ENCODE peak calls at places on chromosomes 1 and 21, in eight cellular contexts. X is suprapubic skin, M is K562, A is A549, R is tibial nerve, O is transverse colon, C is HepG2, T is ovary. G is an unnamed sample.

GRCh38 chr1:214838351-214838750 is 235.4 kb downstream of the CENPF start:
- DNase-seq in X (no peak), M (no peak), A (no peak), R (no peak), O (no peak), C (no peak), T (no peak), G (no peak)

GRCh38 chr1:56626546-56626945 is 18.6 kb upstream of the PRKAA2 start:
- DNase-seq in X (no peak), M (no peak), A (no peak), R (no peak), O (no peak), C (no peak), T (no peak), G (no peak)

GRCh38 chr1:18289597-18289996 is 182.0 kb downstream of the IGSF21 start:
- DNase-seq in X (no peak), M (no peak), A (no peak), R (no peak), O (no peak), C (no peak), T (no peak), G (no peak)

GRCh38 chr1:102891868-102892625 is 216.3 kb downstream of the COL11A1 start:
- DNase-seq in X (no peak), M (no peak), A (no peak), R (no peak), O (no peak), C (no peak), T (no peak), G (no peak)

GRCh38 chr21:45330075-45330781 is 42.5 kb upstream of the POFUT2 start:
- DNase-seq in X (peak; percentile 66), M (no peak), A (peak; percentile 67), R (no peak), O (peak; percentile 26), C (peak; percentile 89), T (peak; percentile 37), G (peak; percentile 86)

GRCh38 chr1:150610576-150610975 is 18.8 kb downstream of the ENSA start:
- DNase-seq in X (no peak), M (no peak), A (no peak), R (no peak), O (no peak), C (no peak), T (no peak), G (no peak)

GRCh38 chr1:154992721-154993571 is 440 bp upstream of the LENEP start:
- DNase-seq in X (no peak), M (peak; percentile 78), A (no peak), R (no peak), O (no peak), C (no peak), T (no peak), G (no peak)

GRCh38 chr1:205325334-205325884 is 3.9 kb upstream of the NUAK2 start:
- DNase-seq in X (no peak), M (peak; percentile 64), A (peak; percentile 87), R (peak; percentile 89), O (peak; percentile 75), C (peak; percentile 52), T (peak; percentile 59), G (peak; percentile 69)

GRCh38 chr1:180234369-180235076 is 4.5 kb downstream of the LHX4 start:
- DNase-seq in X (peak; percentile 51), M (no peak), A (no peak), R (no peak), O (peak; percentile 59), C (no peak), T (no peak), G (peak; percentile 81)

GRCh38 chr1:30903343-30904034 is 5.1 kb downstream of the SDC3 start:
- DNase-seq in X (peak; percentile 33), M (peak; percentile 75), A (no peak), R (no peak), O (no peak), C (no peak), T (no peak), G (no peak)

GRCh38 chr1:30900486-30900885 is 8.1 kb downstream of the SDC3 start:
- DNase-seq in X (no peak), M (no peak), A (no peak), R (no peak), O (no peak), C (no peak), T (no peak), G (no peak)

GRCh38 chr1:30902653-30903290 is 5.8 kb downstream of the SDC3 start:
- DNase-seq in X (peak; percentile 28), M (no peak), A (no peak), R (no peak), O (no peak), C (no peak), T (no peak), G (no peak)

GRCh38 chr1:30900931-30901560 is 7.5 kb downstream of the SDC3 start:
- DNase-seq in X (no peak), M (no peak), A (no peak), R (no peak), O (no peak), C (no peak), T (no peak), G (no peak)

DNA sequence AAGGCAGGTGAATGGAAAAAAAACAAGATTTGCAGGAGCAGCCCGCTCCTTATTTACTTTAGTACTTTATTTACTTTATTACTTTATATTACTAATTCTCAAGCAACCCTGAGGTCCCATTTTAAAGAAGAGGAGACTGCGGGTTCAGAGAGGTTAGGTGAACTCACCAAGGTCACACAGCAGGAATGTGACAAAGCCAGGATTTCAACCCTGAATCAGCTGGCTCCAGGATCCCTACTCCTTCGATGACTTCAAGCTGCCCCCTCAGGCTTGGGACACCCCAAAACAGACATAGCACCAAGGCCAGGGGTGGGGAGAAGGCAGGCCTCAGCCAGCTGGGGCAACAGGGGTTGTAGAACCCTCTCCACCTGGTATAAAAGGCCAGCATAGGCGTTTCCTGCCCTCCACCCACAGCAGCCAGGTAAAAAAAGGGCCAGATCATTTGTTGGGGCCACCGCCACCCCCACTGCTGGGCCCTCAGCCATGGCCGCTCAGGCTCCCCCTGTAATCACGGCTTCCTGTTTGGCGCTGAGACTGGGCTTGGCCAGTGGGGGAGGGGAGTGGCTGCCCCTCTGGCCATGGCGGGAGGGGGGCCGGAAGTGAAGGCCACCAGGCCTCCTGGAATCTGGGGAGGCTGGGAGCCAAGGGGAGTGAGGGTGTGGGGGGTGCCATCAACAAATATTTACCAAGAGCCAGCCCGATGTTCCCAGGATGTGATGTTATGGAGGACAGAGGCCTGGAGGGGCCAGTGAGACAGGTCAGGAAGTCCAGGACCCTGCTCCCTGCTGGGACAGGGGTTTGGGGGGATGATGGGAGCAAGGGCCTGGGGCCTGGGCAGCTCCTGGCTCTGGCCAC is 6.5 kb downstream of the SDC3 start:
- DNase-seq in X (no peak), M (no peak), A (no peak), R (no peak), O (no peak), C (peak; percentile 48), T (no peak), G (no peak)
- H3K27ac ChIP-seq in X (no peak overlapping the region), M (peak overlapping the region; percentile 4), A (peak overlapping the region; percentile 50), R (peak overlapping the region; percentile 11), O (peak overlapping the region; percentile 76), C (no peak overlapping the region), T (peak overlapping the region; percentile 36), G (peak overlapping the region; percentile 55)

GRCh38 chr1:227897704-227898438 is 49.9 kb downstream of the WNT9A start:
- DNase-seq in X (peak; percentile 46), M (no peak), A (no peak), R (no peak), O (peak; percentile 4), C (no peak), T (peak; percentile 6), G (no peak)
- TF ChIP-seq EP300 in X (no peak), M (no peak), A (no peak), R (no peak), O (no peak), C (no peak), T (no peak), G (no peak)

GRCh38 chr1:156579472-156579871 is at the start of gene TTC24:
- DNase-seq in X (no peak), M (no peak), A (no peak), R (no peak), O (no peak), C (no peak), T (no peak), G (no peak)

GRCh38 chr1:156583821-156584622 is 4.5 kb downstream of the TTC24 start:
- DNase-seq in X (peak; percentile 84), M (peak; percentile 77), A (peak; percentile 85), R (peak; percentile 96), O (peak; percentile 86), C (peak; percentile 40), T (peak; percentile 61), G (no peak)

GRCh38 chr1:156584813-156585212 is 5.3 kb downstream of the TTC24 start:
- DNase-seq in X (no peak), M (peak; percentile 63), A (peak; percentile 57), R (no peak), O (no peak), C (peak; percentile 28), T (no peak), G (peak; percentile 44)

GRCh38 chr1:156581661-156582387 is 2.3 kb downstream of the TTC24 start:
- DNase-seq in X (no peak), M (no peak), A (no peak), R (no peak), O (no peak), C (no peak), T (no peak), G (peak; percentile 59)

DNA sequence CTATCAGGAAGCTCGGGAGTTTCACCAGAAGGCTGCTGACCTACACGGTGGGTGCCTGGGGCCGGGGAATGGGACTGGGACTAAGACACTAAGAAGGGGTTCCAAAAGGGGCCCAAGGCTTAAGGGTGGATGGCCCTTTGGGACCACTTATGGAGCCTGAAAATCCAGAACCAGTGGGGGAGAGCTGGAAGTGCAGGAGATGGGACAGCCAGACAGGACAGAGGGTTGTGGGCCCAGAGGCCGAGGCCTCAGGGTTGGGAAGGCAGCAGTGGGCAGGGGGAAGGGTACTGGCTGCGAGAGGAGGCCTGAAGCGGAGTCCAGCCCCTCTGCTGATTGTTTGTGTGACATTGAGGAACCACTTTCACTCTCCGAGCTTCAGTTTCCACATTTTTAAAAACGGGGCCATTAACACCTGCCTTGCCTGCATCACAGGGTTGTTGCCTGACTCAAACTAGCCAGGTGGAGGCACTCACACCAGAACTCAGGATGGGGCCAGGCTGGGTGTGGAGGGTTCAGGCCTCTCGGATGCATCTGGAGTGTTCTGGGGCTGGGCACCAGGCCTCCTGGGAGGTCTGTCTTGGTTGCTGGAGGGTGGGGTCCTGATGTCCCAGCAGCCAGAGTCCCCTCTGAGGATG is 3.0 kb downstream of the TTC24 start:
- DNase-seq in X (no peak), M (no peak), A (no peak), R (no peak), O (no peak), C (no peak), T (no peak), G (no peak)
- TF ChIP-seq CTCF in X (no peak), M (no peak), A (no peak), R (no peak), O (no peak), C (no peak), T (no peak), G (no peak)

DNA sequence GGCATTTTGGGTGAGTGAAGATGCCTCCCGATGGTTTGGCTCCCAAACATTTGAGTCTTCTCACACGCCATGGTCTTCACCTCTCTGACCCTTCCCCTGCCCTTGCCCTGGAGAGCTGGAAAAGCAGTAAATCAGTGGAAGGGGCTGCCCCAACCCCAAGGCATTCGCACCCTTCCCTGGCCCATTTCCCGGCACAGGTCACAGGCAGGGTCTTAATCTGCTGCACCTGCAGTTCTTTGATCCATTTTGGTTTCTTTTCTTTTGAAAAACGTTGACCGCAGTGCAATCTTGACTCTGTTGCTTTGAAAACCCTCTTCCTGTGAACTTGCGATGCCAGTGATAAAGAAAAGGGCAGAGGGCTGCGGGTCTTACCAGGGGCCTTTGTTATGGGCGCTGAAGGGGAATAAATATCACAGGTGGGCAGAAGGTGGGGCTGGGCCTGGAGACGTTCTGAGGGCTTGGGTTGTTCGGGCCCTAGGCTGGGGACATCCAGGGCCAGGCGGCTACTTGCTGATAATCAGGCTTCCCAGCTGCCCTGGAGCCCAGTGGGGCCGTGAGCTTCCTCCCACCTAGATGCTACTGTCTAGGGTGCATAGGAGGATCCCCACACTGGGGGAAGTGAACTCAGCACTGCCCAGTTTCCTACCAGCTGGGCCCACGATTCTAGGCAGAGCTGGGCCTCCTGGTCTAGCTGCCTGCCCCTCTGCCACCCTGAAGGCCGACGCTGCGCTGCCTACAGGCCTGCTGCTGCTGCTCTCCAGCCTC is 38.6 kb upstream of the EPS8L3 start:
- DNase-seq in X (no peak), M (no peak), A (no peak), R (no peak), O (no peak), C (no peak), T (peak; percentile 7), G (peak; percentile 47)
- H3K27ac ChIP-seq in X (peak overlapping the region; percentile 45), M (no peak overlapping the region), A (no peak overlapping the region), R (no peak overlapping the region), O (peak overlapping the region; percentile 39), C (no peak overlapping the region), T (no peak overlapping the region), G (no peak overlapping the region)

G was measured in upper lobe of left lung.